ENCODE peak calls at places on chromosome 17, in five cellular contexts. One of them, this sample, is unnamed.

GRCh38 chr17:11601661-11602060 is 3.4 kb downstream of the DNAH9 start:
- DNase-seq in small intestine: no peak
- DNase-seq in heart left ventricle: no peak
- DNase-seq in fibroblast of the conjunctiva: no peak
- DNase-seq in hepatocyte: no peak
- DNase-seq in this sample: no peak

GRCh38 chr17:7336240-7337175 is at the start of gene ACAP1:
- DNase-seq in small intestine: peak; percentile 64
- DNase-seq in heart left ventricle: peak; percentile 84
- DNase-seq in fibroblast of the conjunctiva: no peak
- DNase-seq in hepatocyte: no peak
- DNase-seq in this sample: no peak

GRCh38 chr17:13395346-13395745 is 206.4 kb downstream of the HS3ST3A1 start:
- DNase-seq in small intestine: no peak
- DNase-seq in heart left ventricle: no peak
- DNase-seq in fibroblast of the conjunctiva: peak; percentile 35
- DNase-seq in hepatocyte: no peak
- DNase-seq in this sample: no peak

GRCh38 chr17:69936996-69937395 is 138.0 kb upstream of the KCNJ16 start:
- DNase-seq in small intestine: no peak
- DNase-seq in heart left ventricle: no peak
- DNase-seq in fibroblast of the conjunctiva: no peak
- DNase-seq in hepatocyte: no peak
- DNase-seq in this sample: no peak

GRCh38 chr17:70752966-70753467 is 583.7 kb downstream of the KCNJ2 start:
- DNase-seq in small intestine: no peak
- DNase-seq in heart left ventricle: no peak
- DNase-seq in fibroblast of the conjunctiva: no peak
- DNase-seq in hepatocyte: no peak
- DNase-seq in this sample: no peak

GRCh38 chr17:78027121-78027520 is 68.6 kb downstream of the TNRC6C start:
- DNase-seq in small intestine: no peak
- DNase-seq in heart left ventricle: no peak
- DNase-seq in fibroblast of the conjunctiva: no peak
- DNase-seq in hepatocyte: no peak
- DNase-seq in this sample: no peak

GRCh38 chr17:39724731-39725130 is 5.6 kb downstream of the MIEN1 start:
- DNase-seq in small intestine: no peak
- DNase-seq in heart left ventricle: no peak
- DNase-seq in fibroblast of the conjunctiva: no peak
- DNase-seq in hepatocyte: no peak
- DNase-seq in this sample: no peak

GRCh38 chr17:10616502-10617119 is 40.5 kb downstream of the MYH3 start:
- DNase-seq in small intestine: peak; percentile 58
- DNase-seq in heart left ventricle: peak; percentile 77
- DNase-seq in fibroblast of the conjunctiva: peak; percentile 44
- DNase-seq in hepatocyte: peak; percentile 83
- DNase-seq in this sample: peak; percentile 92

GRCh38 chr17:64773836-64774761 is 112.0 kb upstream of the SMURF2 start:
- DNase-seq in small intestine: peak; percentile 68
- DNase-seq in heart left ventricle: no peak
- DNase-seq in fibroblast of the conjunctiva: peak; percentile 24
- DNase-seq in hepatocyte: peak; percentile 89
- DNase-seq in this sample: no peak

GRCh38 chr17:61411114-61411943 is 11.7 kb downstream of the TBX2 start:
- DNase-seq in small intestine: peak; percentile 27
- DNase-seq in heart left ventricle: peak; percentile 83
- DNase-seq in fibroblast of the conjunctiva: no peak
- DNase-seq in hepatocyte: peak; percentile 79
- DNase-seq in this sample: peak; percentile 66

GRCh38 chr17:8857919-8858318 is 9.6 kb downstream of the PIK3R6 start:
- DNase-seq in small intestine: peak; percentile 17
- DNase-seq in heart left ventricle: no peak
- DNase-seq in fibroblast of the conjunctiva: no peak
- DNase-seq in hepatocyte: no peak
- DNase-seq in this sample: no peak

GRCh38 chr17:67260051-67260987 is 15.3 kb upstream of the HELZ start:
- DNase-seq in small intestine: no peak
- DNase-seq in heart left ventricle: no peak
- DNase-seq in fibroblast of the conjunctiva: peak; percentile 76
- DNase-seq in hepatocyte: peak; percentile 62
- DNase-seq in this sample: no peak

GRCh38 chr17:45313927-45314760 is 2.7 kb downstream of the MAP3K14 start:
- DNase-seq in small intestine: no peak
- DNase-seq in heart left ventricle: no peak
- DNase-seq in fibroblast of the conjunctiva: no peak
- DNase-seq in hepatocyte: no peak
- DNase-seq in this sample: no peak

GRCh38 chr17:31416503-31416923 is 25.0 kb downstream of the RAB11FIP4 start:
- DNase-seq in small intestine: no peak
- DNase-seq in heart left ventricle: no peak
- DNase-seq in fibroblast of the conjunctiva: no peak
- DNase-seq in hepatocyte: no peak
- DNase-seq in this sample: no peak

GRCh38 chr17:65259281-65259680 is 122.1 kb downstream of the RGS9 start:
- DNase-seq in small intestine: no peak
- DNase-seq in heart left ventricle: no peak
- DNase-seq in fibroblast of the conjunctiva: no peak
- DNase-seq in hepatocyte: no peak
- DNase-seq in this sample: no peak

GRCh38 chr17:47978324-47978723 is 7.4 kb downstream of the CDK5RAP3 start:
- DNase-seq in small intestine: peak; percentile 34
- DNase-seq in heart left ventricle: no peak
- DNase-seq in fibroblast of the conjunctiva: peak; percentile 36
- DNase-seq in hepatocyte: peak; percentile 78
- DNase-seq in this sample: peak; percentile 83

GRCh38 chr17:1201132-1201702 is 21.4 kb upstream of the ABR start:
- DNase-seq in small intestine: peak; percentile 63
- DNase-seq in heart left ventricle: peak; percentile 34
- DNase-seq in fibroblast of the conjunctiva: no peak
- DNase-seq in hepatocyte: no peak
- DNase-seq in this sample: no peak

GRCh38 chr17:81927653-81928496 is at the start of gene MAFG:
- DNase-seq in small intestine: peak; percentile 93
- DNase-seq in heart left ventricle: peak; percentile 96
- DNase-seq in fibroblast of the conjunctiva: peak; percentile 93
- DNase-seq in hepatocyte: peak; percentile 99
- DNase-seq in this sample: peak; percentile 92

GRCh38 chr17:77470800-77471733 is 330.3 kb downstream of the SEC14L1 start:
- DNase-seq in small intestine: no peak
- DNase-seq in heart left ventricle: no peak
- DNase-seq in fibroblast of the conjunctiva: peak; percentile 64
- DNase-seq in hepatocyte: peak; percentile 70
- DNase-seq in this sample: no peak

GRCh38 chr17:45709889-45710288 is 74.2 kb upstream of the CRHR1 start:
- DNase-seq in small intestine: no peak
- DNase-seq in heart left ventricle: no peak
- DNase-seq in fibroblast of the conjunctiva: no peak
- DNase-seq in hepatocyte: no peak
- DNase-seq in this sample: no peak

GRCh38 chr17:57662021-57662420 is 83.1 kb downstream of the CCDC182 start:
- DNase-seq in small intestine: no peak
- DNase-seq in heart left ventricle: no peak
- DNase-seq in fibroblast of the conjunctiva: no peak
- DNase-seq in hepatocyte: no peak
- DNase-seq in this sample: no peak

GRCh38 chr17:82883461-82884031 is 43.7 kb upstream of the ZNF750 start:
- DNase-seq in small intestine: no peak
- DNase-seq in heart left ventricle: peak; percentile 55
- DNase-seq in fibroblast of the conjunctiva: no peak
- DNase-seq in hepatocyte: no peak
- DNase-seq in this sample: no peak

GRCh38 chr17:79837888-79838540 is 1.2 kb downstream of the CBX4 start:
- DNase-seq in small intestine: peak; percentile 41
- DNase-seq in heart left ventricle: peak; percentile 66
- DNase-seq in fibroblast of the conjunctiva: no peak
- DNase-seq in hepatocyte: no peak
- DNase-seq in this sample: peak; percentile 45

GRCh38 chr17:63961355-63962207 is 11.1 kb downstream of the SCN4A start:
- DNase-seq in small intestine: peak; percentile 39
- DNase-seq in heart left ventricle: peak; percentile 79
- DNase-seq in fibroblast of the conjunctiva: peak; percentile 79
- DNase-seq in hepatocyte: peak; percentile 80
- DNase-seq in this sample: peak; percentile 82

GRCh38 chr17:59366040-59366757 is 34.7 kb downstream of the YPEL2 start:
- DNase-seq in small intestine: no peak
- DNase-seq in heart left ventricle: no peak
- DNase-seq in fibroblast of the conjunctiva: no peak
- DNase-seq in hepatocyte: peak; percentile 49
- DNase-seq in this sample: no peak

GRCh38 chr17:66165537-66166123 is 26.3 kb downstream of the CEP112 start:
- DNase-seq in small intestine: peak; percentile 53
- DNase-seq in heart left ventricle: no peak
- DNase-seq in fibroblast of the conjunctiva: peak; percentile 60
- DNase-seq in hepatocyte: peak; percentile 59
- DNase-seq in this sample: peak; percentile 19

GRCh38 chr17:77322534-77323412 is 182.0 kb downstream of the SEC14L1 start:
- DNase-seq in small intestine: peak; percentile 80
- DNase-seq in heart left ventricle: peak; percentile 92
- DNase-seq in fibroblast of the conjunctiva: peak; percentile 97
- DNase-seq in hepatocyte: peak; percentile 95
- DNase-seq in this sample: peak; percentile 97

GRCh38 chr17:48011405-48012150 is 26.0 kb downstream of the COPZ2 start:
- DNase-seq in small intestine: peak; percentile 44
- DNase-seq in heart left ventricle: no peak
- DNase-seq in fibroblast of the conjunctiva: no peak
- DNase-seq in hepatocyte: peak; percentile 57
- DNase-seq in this sample: peak; percentile 43

GRCh38 chr17:45013021-45013997 is 38.1 kb downstream of the DCAKD start:
- DNase-seq in small intestine: no peak
- DNase-seq in heart left ventricle: no peak
- DNase-seq in fibroblast of the conjunctiva: no peak
- DNase-seq in hepatocyte: peak; percentile 30
- DNase-seq in this sample: no peak

GRCh38 chr17:948284-948852 is 31.2 kb downstream of the NXN start:
- DNase-seq in small intestine: no peak
- DNase-seq in heart left ventricle: peak; percentile 34
- DNase-seq in fibroblast of the conjunctiva: no peak
- DNase-seq in hepatocyte: no peak
- DNase-seq in this sample: no peak

GRCh38 chr17:67004191-67004590 is 39.7 kb downstream of the CACNG4 start:
- DNase-seq in small intestine: no peak
- DNase-seq in heart left ventricle: no peak
- DNase-seq in fibroblast of the conjunctiva: no peak
- DNase-seq in hepatocyte: no peak
- DNase-seq in this sample: no peak

GRCh38 chr17:4477286-4477791 is 21.3 kb upstream of the SPNS2 start:
- DNase-seq in small intestine: peak; percentile 45
- DNase-seq in heart left ventricle: no peak
- DNase-seq in fibroblast of the conjunctiva: no peak
- DNase-seq in hepatocyte: no peak
- DNase-seq in this sample: no peak

GRCh38 chr17:33012522-33013033 is 20.9 kb downstream of the SPACA3 start:
- DNase-seq in small intestine: no peak
- DNase-seq in heart left ventricle: no peak
- DNase-seq in fibroblast of the conjunctiva: peak; percentile 78
- DNase-seq in hepatocyte: peak; percentile 77
- DNase-seq in this sample: no peak

GRCh38 chr17:44273607-44274006 is 5.7 kb upstream of the SLC4A1 start:
- DNase-seq in small intestine: no peak
- DNase-seq in heart left ventricle: no peak
- DNase-seq in fibroblast of the conjunctiva: no peak
- DNase-seq in hepatocyte: no peak
- DNase-seq in this sample: no peak

GRCh38 chr17:48546924-48547838 is 2.3 kb upstream of the HOXB2 start:
- DNase-seq in small intestine: no peak
- DNase-seq in heart left ventricle: no peak
- DNase-seq in fibroblast of the conjunctiva: no peak
- DNase-seq in hepatocyte: peak; percentile 42
- DNase-seq in this sample: no peak

GRCh38 chr17:4551796-4552525 is 3.2 kb downstream of the MYBBP1A start:
- DNase-seq in small intestine: no peak
- DNase-seq in heart left ventricle: no peak
- DNase-seq in fibroblast of the conjunctiva: no peak
- DNase-seq in hepatocyte: no peak
- DNase-seq in this sample: no peak

GRCh38 chr17:78315355-78316114 is 44.3 kb downstream of the SOCS3 start:
- DNase-seq in small intestine: peak; percentile 38
- DNase-seq in heart left ventricle: peak; percentile 77
- DNase-seq in fibroblast of the conjunctiva: peak; percentile 88
- DNase-seq in hepatocyte: peak; percentile 91
- DNase-seq in this sample: no peak

GRCh38 chr17:80673152-80673920 is 128.7 kb downstream of the RPTOR start:
- DNase-seq in small intestine: no peak
- DNase-seq in heart left ventricle: no peak
- DNase-seq in fibroblast of the conjunctiva: no peak
- DNase-seq in hepatocyte: no peak
- DNase-seq in this sample: no peak

GRCh38 chr17:62597920-62598319 is 29.6 kb upstream of the MRC2 start:
- DNase-seq in small intestine: no peak
- DNase-seq in heart left ventricle: no peak
- DNase-seq in fibroblast of the conjunctiva: peak; percentile 53
- DNase-seq in hepatocyte: peak; percentile 23
- DNase-seq in this sample: no peak